ENCODE peak calls at places on chromosomes 13 and 19, in six cellular contexts. One of them, this sample, is unnamed.
A peak's percentile ranks its signal among the peaks of the same experiment; 100 is the strongest.

GRCh38 chr19:32558607-32559228 is 22.3 kb upstream of the PDCD5 start:
- DNase-seq in Peyer's patch: no peak
- DNase-seq in A549: no peak
- DNase-seq in left ventricle myocardium inferior: no peak
- DNase-seq in HCT116: no peak
- DNase-seq in PC-3: no peak
- DNase-seq in this sample: no peak

GRCh38 chr19:38392707-38393308 is 4.3 kb downstream of the SPRED3 start:
- DNase-seq in HCT116: no peak
- DNase-seq in left ventricle myocardium inferior: no peak
- DNase-seq in Peyer's patch: peak; percentile 61
- DNase-seq in A549: peak; percentile 66
- DNase-seq in PC-3: peak; percentile 10
- DNase-seq in this sample: no peak

GRCh38 chr13:95298971-95299627 is 2.2 kb downstream of the ABCC4 start:
- DNase-seq in HCT116: peak; percentile 36
- DNase-seq in A549: no peak
- DNase-seq in PC-3: peak; percentile 86
- DNase-seq in left ventricle myocardium inferior: no peak
- DNase-seq in Peyer's patch: no peak
- DNase-seq in this sample: no peak

GRCh38 chr13:52788011-52788410 is 48.4 kb upstream of the CNMD start:
- DNase-seq in A549: no peak
- DNase-seq in PC-3: no peak
- DNase-seq in left ventricle myocardium inferior: no peak
- DNase-seq in HCT116: no peak
- DNase-seq in Peyer's patch: no peak
- DNase-seq in this sample: no peak

GRCh38 chr19:18832331-18833140 is 777 bp downstream of the UPF1 start:
- DNase-seq in HCT116: no peak
- DNase-seq in Peyer's patch: peak; percentile 63
- DNase-seq in PC-3: peak; percentile 16
- DNase-seq in left ventricle myocardium inferior: no peak
- DNase-seq in A549: peak; percentile 25
- DNase-seq in this sample: peak; percentile 49

GRCh38 chr19:10729406-10729805 is 11.5 kb downstream of the DNM2 start:
- DNase-seq in left ventricle myocardium inferior: no peak
- DNase-seq in A549: no peak
- DNase-seq in HCT116: no peak
- DNase-seq in PC-3: no peak
- DNase-seq in Peyer's patch: no peak
- DNase-seq in this sample: no peak

GRCh38 chr13:46160474-46161066 is 21.4 kb downstream of the LCP1 start:
- DNase-seq in HCT116: peak; percentile 48
- DNase-seq in Peyer's patch: no peak
- DNase-seq in A549: peak; percentile 47
- DNase-seq in PC-3: peak; percentile 57
- DNase-seq in left ventricle myocardium inferior: no peak
- DNase-seq in this sample: peak; percentile 10

GRCh38 chr19:14769201-14769600 is 9.2 kb downstream of the ADGRE2 start:
- DNase-seq in left ventricle myocardium inferior: no peak
- DNase-seq in A549: no peak
- DNase-seq in PC-3: no peak
- DNase-seq in Peyer's patch: no peak
- DNase-seq in HCT116: no peak
- DNase-seq in this sample: no peak

GRCh38 chr19:35000647-35001501 is 751 bp downstream of the GRAMD1A start:
- DNase-seq in HCT116: no peak
- DNase-seq in left ventricle myocardium inferior: no peak
- DNase-seq in PC-3: peak; percentile 30
- DNase-seq in A549: peak; percentile 70
- DNase-seq in Peyer's patch: peak; percentile 63
- DNase-seq in this sample: peak; percentile 33

GRCh38 chr13:41060723-41061074 is 610 bp upstream of the WBP4 start:
- DNase-seq in Peyer's patch: no peak
- DNase-seq in A549: peak; percentile 12
- DNase-seq in left ventricle myocardium inferior: peak; percentile 82
- DNase-seq in PC-3: peak; percentile 67
- DNase-seq in HCT116: peak; percentile 47
- DNase-seq in this sample: peak; percentile 86

GRCh38 chr13:111043575-111043982 is 71.5 kb upstream of the ARHGEF7 start:
- DNase-seq in A549: no peak
- DNase-seq in Peyer's patch: no peak
- DNase-seq in PC-3: peak; percentile 55
- DNase-seq in HCT116: no peak
- DNase-seq in left ventricle myocardium inferior: peak; percentile 45
- DNase-seq in this sample: no peak

GRCh38 chr13:80469841-80470378 is 129.0 kb upstream of the SPRY2 start:
- DNase-seq in A549: peak; percentile 32
- DNase-seq in left ventricle myocardium inferior: peak; percentile 77
- DNase-seq in PC-3: peak; percentile 72
- DNase-seq in HCT116: no peak
- DNase-seq in Peyer's patch: no peak
- DNase-seq in this sample: peak; percentile 23

GRCh38 chr13:35784286-35784951 is 307.9 kb upstream of the MAB21L1 start:
- DNase-seq in PC-3: no peak
- DNase-seq in A549: no peak
- DNase-seq in Peyer's patch: no peak
- DNase-seq in HCT116: no peak
- DNase-seq in left ventricle myocardium inferior: no peak
- DNase-seq in this sample: no peak

GRCh38 chr19:35937345-35938281 is 1.4 kb downstream of the LRFN3 start:
- DNase-seq in Peyer's patch: no peak
- DNase-seq in PC-3: no peak
- DNase-seq in HCT116: no peak
- DNase-seq in A549: no peak
- DNase-seq in left ventricle myocardium inferior: no peak
- DNase-seq in this sample: no peak

GRCh38 chr13:110394371-110394841 is 87.3 kb downstream of the COL4A2 start:
- DNase-seq in A549: no peak
- DNase-seq in left ventricle myocardium inferior: no peak
- DNase-seq in HCT116: no peak
- DNase-seq in PC-3: no peak
- DNase-seq in Peyer's patch: no peak
- DNase-seq in this sample: no peak

GRCh38 chr13:41386206-41386605 is 71.1 kb upstream of the RGCC start:
- DNase-seq in Peyer's patch: no peak
- DNase-seq in A549: no peak
- DNase-seq in PC-3: no peak
- DNase-seq in HCT116: no peak
- DNase-seq in left ventricle myocardium inferior: no peak
- DNase-seq in this sample: no peak

GRCh38 chr19:1241417-1242095 is at the start of gene ATP5F1D:
- DNase-seq in A549: peak; percentile 83
- DNase-seq in HCT116: no peak
- DNase-seq in left ventricle myocardium inferior: peak; percentile 96
- DNase-seq in Peyer's patch: peak; percentile 96
- DNase-seq in PC-3: peak; percentile 92
- DNase-seq in this sample: peak; percentile 95
- H3K4me1 ChIP-seq in A549: peaks cover 49% of the 10 kb centered on the region
- H3K4me1 ChIP-seq in HCT116: peaks cover 70% of the 10 kb centered on the region
- H3K4me1 ChIP-seq in left ventricle myocardium inferior: peaks cover 87% of the 10 kb centered on the region
- H3K4me1 ChIP-seq in Peyer's patch: peaks cover 58% of the 10 kb centered on the region
- H3K4me1 ChIP-seq in PC-3: peaks cover 28% of the 10 kb centered on the region
- H3K4me1 ChIP-seq in this sample: peaks cover 55% of the 10 kb centered on the region

DNA sequence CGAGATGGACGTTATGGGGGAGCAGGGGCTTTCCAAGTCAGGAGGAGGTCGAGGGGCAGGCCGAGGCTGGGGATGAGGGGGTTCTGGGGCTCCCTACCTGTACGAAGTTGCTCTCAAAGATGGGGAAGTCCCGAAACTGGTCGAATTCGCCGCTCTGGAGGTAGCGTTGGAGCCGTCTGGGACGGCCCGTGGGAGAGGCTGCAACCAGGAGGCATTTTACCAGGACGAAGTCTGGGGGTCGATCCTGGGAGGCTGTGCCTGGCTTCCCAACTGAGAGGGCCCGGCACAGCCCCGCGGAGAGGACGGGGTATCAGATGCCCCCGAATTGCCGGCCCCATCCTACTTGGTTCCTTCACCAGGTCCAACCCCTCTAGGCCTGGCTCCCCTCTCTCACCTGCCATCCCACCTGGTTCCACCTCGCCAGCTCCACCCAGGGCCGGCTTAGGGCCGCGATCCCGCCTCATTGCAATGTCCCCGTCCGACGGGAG is 527 bp upstream of the EMC10 start:
- DNase-seq in PC-3: no peak
- DNase-seq in Peyer's patch: no peak
- DNase-seq in left ventricle myocardium inferior: no peak
- DNase-seq in HCT116: no peak
- DNase-seq in A549: no peak
- DNase-seq in this sample: no peak
- H3K4me3 ChIP-seq in PC-3: no peak overlapping the region
- H3K4me3 ChIP-seq in Peyer's patch: peak overlapping the region; percentile 99
- H3K4me3 ChIP-seq in left ventricle myocardium inferior: peak overlapping the region; percentile 73
- H3K4me3 ChIP-seq in HCT116: peak overlapping the region; percentile 100
- H3K4me3 ChIP-seq in A549: peak overlapping the region; percentile 86
- H3K4me3 ChIP-seq in this sample: peak overlapping the region; percentile 81

DNA sequence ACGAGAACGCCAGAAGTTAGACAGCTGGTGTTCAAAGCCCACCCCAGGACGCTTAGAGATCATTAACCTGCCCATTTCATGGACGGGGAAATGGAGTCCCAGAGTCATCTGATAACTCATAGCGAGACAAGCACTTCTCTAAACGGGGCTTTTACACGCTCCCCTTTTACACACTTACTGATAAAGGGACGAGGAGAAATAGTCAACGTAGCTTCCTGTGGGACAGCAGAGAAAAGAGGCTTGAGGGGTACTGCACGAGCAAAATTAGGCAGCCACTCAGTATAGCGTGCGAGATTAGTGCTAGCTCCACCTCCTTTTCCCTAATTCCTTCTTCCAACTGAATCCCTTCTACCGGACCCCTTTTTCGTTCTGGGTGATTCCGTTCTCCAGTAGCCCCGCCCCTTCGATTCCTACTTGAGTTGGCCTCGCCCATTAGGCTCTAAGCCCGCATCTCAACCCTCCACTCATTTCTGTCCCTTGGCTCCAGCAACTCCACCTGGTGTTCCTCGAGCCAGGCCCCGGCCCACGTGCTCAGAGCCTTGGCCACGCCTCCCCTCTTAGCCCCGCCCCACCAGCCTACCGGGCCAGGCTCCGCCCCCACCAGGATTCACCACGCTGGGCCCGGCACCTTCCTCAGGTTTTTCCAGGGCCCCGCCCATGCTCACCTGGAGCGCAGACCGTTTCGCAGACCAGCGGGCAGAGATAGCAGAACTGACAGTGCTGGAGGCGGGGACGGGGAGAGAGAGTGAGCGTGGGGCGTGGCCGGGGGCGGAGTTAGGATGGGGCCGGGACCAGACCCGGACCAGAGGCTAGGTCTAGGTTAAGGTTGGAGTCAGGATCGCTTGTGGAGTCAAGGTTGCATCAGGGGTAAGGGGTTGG is 3.6 kb downstream of the HRC start:
- DNase-seq in HCT116: peak; percentile 98
- DNase-seq in left ventricle myocardium inferior: peak; percentile 56
- DNase-seq in PC-3: peak; percentile 95
- DNase-seq in A549: peak; percentile 87
- DNase-seq in Peyer's patch: peak; percentile 99
- DNase-seq in this sample: peak; percentile 97
- H3K4me1 ChIP-seq in HCT116: peaks cover 48% of the 10 kb centered on the region
- H3K4me1 ChIP-seq in left ventricle myocardium inferior: peaks cover 64% of the 10 kb centered on the region
- H3K4me1 ChIP-seq in PC-3: peaks cover 25% of the 10 kb centered on the region
- H3K4me1 ChIP-seq in A549: peaks cover 19% of the 10 kb centered on the region
- H3K4me1 ChIP-seq in Peyer's patch: peaks cover 25% of the 10 kb centered on the region
- H3K4me1 ChIP-seq in this sample: peaks cover 23% of the 10 kb centered on the region

GRCh38 chr19:50804420-50805272 is 14.4 kb downstream of the ACP4 start:
- DNase-seq in A549: peak; percentile 98
- DNase-seq in PC-3: peak; percentile 99
- DNase-seq in HCT116: peak; percentile 98
- DNase-seq in Peyer's patch: peak; percentile 98
- DNase-seq in left ventricle myocardium inferior: peak; percentile 99
- DNase-seq in this sample: peak; percentile 99
- H3K4me3 ChIP-seq in A549: peak overlapping the region; percentile 65
- H3K4me3 ChIP-seq in PC-3: peak overlapping the region; percentile 92
- H3K4me3 ChIP-seq in HCT116: peak overlapping the region; percentile 94
- H3K4me3 ChIP-seq in Peyer's patch: peak overlapping the region; percentile 84
- H3K4me3 ChIP-seq in left ventricle myocardium inferior: peak overlapping the region; percentile 86
- H3K4me3 ChIP-seq in this sample: peak overlapping the region; percentile 36

GRCh38 chr19:47509170-47509847 is 5.6 kb downstream of the NAPA start:
- DNase-seq in Peyer's patch: no peak
- DNase-seq in PC-3: no peak
- DNase-seq in A549: no peak
- DNase-seq in HCT116: no peak
- DNase-seq in left ventricle myocardium inferior: no peak
- DNase-seq in this sample: no peak
- H3K4me1 ChIP-seq in Peyer's patch: peaks cover 20% of the 10 kb centered on the region
- H3K4me1 ChIP-seq in PC-3: peaks cover 29% of the 10 kb centered on the region
- H3K4me1 ChIP-seq in A549: peaks cover 22% of the 10 kb centered on the region
- H3K4me1 ChIP-seq in HCT116: peaks cover 17% of the 10 kb centered on the region
- H3K4me1 ChIP-seq in left ventricle myocardium inferior: peaks cover 92% of the 10 kb centered on the region
- H3K4me1 ChIP-seq in this sample: peaks cover 71% of the 10 kb centered on the region

GRCh38 chr19:41546386-41546789 is 29.6 kb upstream of the CEACAM21 start:
- DNase-seq in A549: no peak
- DNase-seq in HCT116: no peak
- DNase-seq in left ventricle myocardium inferior: no peak
- DNase-seq in Peyer's patch: no peak
- DNase-seq in PC-3: no peak
- DNase-seq in this sample: no peak
- H3K4me3 ChIP-seq in A549: no peak overlapping the region
- H3K4me3 ChIP-seq in HCT116: no peak overlapping the region
- H3K4me3 ChIP-seq in left ventricle myocardium inferior: no peak overlapping the region
- H3K4me3 ChIP-seq in Peyer's patch: peak overlapping the region; percentile 30
- H3K4me3 ChIP-seq in PC-3: no peak overlapping the region
- H3K4me3 ChIP-seq in this sample: no peak overlapping the region

GRCh38 chr13:27822258-27822872 is 30.1 kb downstream of the GSX1 start:
- DNase-seq in HCT116: no peak
- DNase-seq in PC-3: no peak
- DNase-seq in left ventricle myocardium inferior: no peak
- DNase-seq in Peyer's patch: no peak
- DNase-seq in A549: no peak
- DNase-seq in this sample: no peak
- H3K4me1 ChIP-seq in HCT116: peaks cover 14% of the 10 kb centered on the region
- H3K4me1 ChIP-seq in PC-3: peaks cover 7% of the 10 kb centered on the region
- H3K4me1 ChIP-seq in left ventricle myocardium inferior: peaks cover 9% of the 10 kb centered on the region
- H3K4me1 ChIP-seq in Peyer's patch: no peaks in the 10 kb centered on the region
- H3K4me1 ChIP-seq in A549: no peaks in the 10 kb centered on the region
- H3K4me1 ChIP-seq in this sample: no peaks in the 10 kb centered on the region

DNA sequence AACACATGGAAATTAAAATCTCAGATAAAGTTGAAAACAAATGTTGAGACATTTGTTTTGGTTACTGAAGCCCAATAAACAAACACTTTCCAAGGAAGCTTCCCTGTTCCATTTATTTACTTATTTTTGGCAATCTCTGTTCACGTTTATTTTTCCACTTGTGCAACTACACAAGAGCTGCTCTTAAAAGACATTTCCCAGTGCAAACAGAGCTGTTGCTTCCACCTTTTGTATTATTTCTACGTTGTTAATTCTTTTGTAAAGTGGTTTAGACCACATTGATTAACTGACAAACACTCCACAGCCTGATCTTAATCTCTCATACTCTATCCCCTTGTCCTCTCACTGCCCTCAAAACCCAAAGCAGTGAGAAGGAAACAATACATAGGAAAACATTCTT is 757.6 kb downstream of the LIG4 start:
- DNase-seq in PC-3: no peak
- DNase-seq in left ventricle myocardium inferior: no peak
- DNase-seq in Peyer's patch: no peak
- DNase-seq in A549: no peak
- DNase-seq in HCT116: no peak
- DNase-seq in this sample: no peak
- H3K4me3 ChIP-seq in PC-3: no peak overlapping the region
- H3K4me3 ChIP-seq in left ventricle myocardium inferior: no peak overlapping the region
- H3K4me3 ChIP-seq in Peyer's patch: no peak overlapping the region
- H3K4me3 ChIP-seq in A549: no peak overlapping the region
- H3K4me3 ChIP-seq in HCT116: no peak overlapping the region
- H3K4me3 ChIP-seq in this sample: no peak overlapping the region